ENCODE peak calls at places on chromosomes 5 and 9, in four cellular contexts. V is ascending aorta, W is PC-9, E is esophagus squamous epithelium. R is an unnamed sample.

GRCh38 chr9:19161257-19162025 is 34.1 kb upstream of the PLIN2 start:
- DNase-seq in V (peak; percentile 84), W (peak; percentile 41), E (no peak), R (no peak)

GRCh38 chr9:92026206-92027002 is 76.4 kb upstream of the ROR2 start:
- DNase-seq in V (no peak), W (no peak), E (no peak), R (no peak)

GRCh38 chr5:175678074-175678473 is 20.2 kb downstream of the HRH2 start:
- DNase-seq in V (no peak), W (no peak), E (no peak), R (no peak)

GRCh38 chr5:159518361-159518760 is 188.1 kb upstream of the IL12B start:
- DNase-seq in V (peak; percentile 88), W (peak; percentile 87), E (no peak), R (peak; percentile 18)

GRCh38 chr9:96203867-96204412 is 98.0 kb downstream of the HSD17B3 start:
- DNase-seq in V (no peak), W (no peak), E (no peak), R (peak; percentile 13)

GRCh38 chr5:134411546-134412266 is at the start of gene CDKN2AIPNL:
- DNase-seq in V (peak; percentile 94), W (peak; percentile 89), E (peak; percentile 32), R (peak; percentile 91)

GRCh38 chr5:90902681-90903386 is 344.2 kb downstream of the ADGRV1 start:
- DNase-seq in V (no peak), W (no peak), E (no peak), R (no peak)

GRCh38 chr5:118007262-118007661 is 981.1 kb downstream of the DTWD2 start:
- DNase-seq in V (no peak), W (no peak), E (no peak), R (peak; percentile 8)

GRCh38 chr5:66987126-66987525 is 209.5 kb downstream of the CD180 start:
- DNase-seq in V (no peak), W (no peak), E (no peak), R (peak; percentile 25)

GRCh38 chr9:103471241-103471640 is 476.1 kb downstream of the CYLC2 start:
- DNase-seq in V (no peak), W (no peak), E (no peak), R (no peak)

GRCh38 chr9:81605154-81605670 is 84.1 kb downstream of the TLE1 start:
- DNase-seq in V (no peak), W (no peak), E (no peak), R (no peak)

GRCh38 chr5:140362875-140363630 is 3.1 kb downstream of the SLC4A9 start:
- DNase-seq in V (peak; percentile 77), W (peak; percentile 81), E (no peak), R (peak; percentile 86)

GRCh38 chr9:6944896-6945295 is 187.1 kb downstream of the KDM4C start:
- DNase-seq in V (no peak), W (no peak), E (no peak), R (no peak)

GRCh38 chr9:96217756-96218693 is 84.0 kb downstream of the HSD17B3 start:
- DNase-seq in V (peak; percentile 72), W (peak; percentile 78), E (no peak), R (peak; percentile 84)

GRCh38 chr9:135487281-135488012 is 7.9 kb downstream of the PPP1R26 start:
- DNase-seq in V (no peak), W (no peak), E (no peak), R (no peak)

GRCh38 chr5:5221731-5222130 is 81.6 kb downstream of the ADAMTS16 start:
- DNase-seq in V (no peak), W (no peak), E (no peak), R (no peak)

GRCh38 chr5:7686794-7687193 is 164.1 kb downstream of the CFAP90 start:
- DNase-seq in V (no peak), W (no peak), E (no peak), R (no peak)

GRCh38 chr9:2307480-2307879 is 292.3 kb downstream of the SMARCA2 start:
- DNase-seq in V (no peak), W (no peak), E (no peak), R (no peak)

GRCh38 chr5:77066823-77067442 is 20.2 kb downstream of the ZBED3 start:
- DNase-seq in V (no peak), W (no peak), E (no peak), R (no peak)

GRCh38 chr5:148471379-148471778 is 87.6 kb downstream of the FBXO38 start:
- DNase-seq in V (no peak), W (no peak), E (no peak), R (no peak)

GRCh38 chr9:14704281-14704680 is 11.0 kb upstream of the ZDHHC21 start:
- DNase-seq in V (no peak), W (no peak), E (no peak), R (no peak)

GRCh38 chr5:148152785-148153184 is 15.6 kb upstream of the SPINK14 start:
- DNase-seq in V (no peak), W (no peak), E (no peak), R (no peak)

GRCh38 chr9:35686222-35687203 is 3.2 kb downstream of the TPM2 start:
- DNase-seq in V (no peak), W (no peak), E (no peak), R (peak; percentile 81)

GRCh38 chr5:44454002-44454401 is 64.8 kb upstream of the FGF10 start:
- DNase-seq in V (no peak), W (no peak), E (no peak), R (no peak)

GRCh38 chr5:17143335-17143734 is 74.1 kb upstream of the BASP1 start:
- DNase-seq in V (no peak), W (no peak), E (no peak), R (no peak)

GRCh38 chr9:131227112-131228058 is 48.9 kb downstream of the FAM78A start:
- DNase-seq in V (no peak), W (no peak), E (no peak), R (peak; percentile 27)

GRCh38 chr9:130872511-130872910 is 24.1 kb downstream of the QRFP start:
- DNase-seq in V (no peak), W (no peak), E (no peak), R (no peak)

GRCh38 chr5:168683927-168684295 is 104.7 kb upstream of the PANK3 start:
- DNase-seq in V (no peak), W (no peak), E (no peak), R (no peak)

GRCh38 chr5:80654054-80654390 is 430 bp upstream of the MSH3 start:
- DNase-seq in V (no peak), W (no peak), E (no peak), R (no peak)

GRCh38 chr5:112866739-112867138 is 5.7 kb downstream of the SRP19 start:
- DNase-seq in V (no peak), W (no peak), E (no peak), R (no peak)

GRCh38 chr5:133534566-133534965 is 77.8 kb downstream of the FSTL4 start:
- DNase-seq in V (no peak), W (no peak), E (no peak), R (no peak)

GRCh38 chr5:112203229-112203628 is 215.8 kb downstream of the EPB41L4A start:
- DNase-seq in V (no peak), W (no peak), E (no peak), R (no peak)

GRCh38 chr5:95794070-95794516 is 28.4 kb downstream of the GLRX start:
- DNase-seq in V (no peak), W (no peak), E (no peak), R (peak; percentile 80)

GRCh38 chr5:135553688-135554462 is 18.1 kb upstream of the NEUROG1 start:
- DNase-seq in V (no peak), W (peak; percentile 16), E (no peak), R (peak; percentile 32)
- TF ChIP-seq CTCF in V (no peak), W (no peak), E (peak; percentile 51), R (peak; percentile 46)

DNA sequence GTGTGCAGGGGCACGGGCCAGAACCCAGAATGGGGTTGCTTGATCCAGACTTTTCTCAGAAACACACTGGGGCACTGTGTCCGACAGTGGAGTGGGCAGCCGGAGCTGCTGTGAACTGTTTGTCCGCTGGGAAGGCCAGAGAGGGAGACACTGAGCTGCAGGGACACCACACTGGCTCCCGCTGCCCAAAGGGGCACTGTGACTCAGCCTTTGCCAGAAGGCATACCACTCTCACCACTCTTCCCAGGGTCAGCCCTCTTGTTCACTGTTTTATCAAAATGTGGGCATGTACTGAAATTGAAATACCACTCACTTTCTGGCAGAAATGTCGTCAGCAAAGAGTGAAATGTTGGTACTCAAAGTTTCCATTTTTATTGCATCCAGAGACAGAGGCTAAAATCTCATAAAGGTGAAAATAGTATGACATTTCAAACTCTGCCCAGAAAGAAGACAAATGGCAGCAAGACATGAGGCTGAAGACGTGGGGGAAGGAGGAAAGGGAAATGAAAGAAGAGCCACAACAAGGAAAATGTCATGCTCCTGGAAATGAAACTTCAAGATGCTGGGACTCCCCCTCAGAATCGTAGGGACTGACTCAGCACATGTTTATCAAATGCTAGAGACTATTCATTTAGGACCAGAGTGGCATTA is 4.5 kb upstream of the IL7R start:
- DNase-seq in V (no peak), W (peak; percentile 17), E (no peak), R (peak; percentile 17)
- TF ChIP-seq CTCF in V (no peak), W (no peak), E (no peak), R (no peak)

DNA sequence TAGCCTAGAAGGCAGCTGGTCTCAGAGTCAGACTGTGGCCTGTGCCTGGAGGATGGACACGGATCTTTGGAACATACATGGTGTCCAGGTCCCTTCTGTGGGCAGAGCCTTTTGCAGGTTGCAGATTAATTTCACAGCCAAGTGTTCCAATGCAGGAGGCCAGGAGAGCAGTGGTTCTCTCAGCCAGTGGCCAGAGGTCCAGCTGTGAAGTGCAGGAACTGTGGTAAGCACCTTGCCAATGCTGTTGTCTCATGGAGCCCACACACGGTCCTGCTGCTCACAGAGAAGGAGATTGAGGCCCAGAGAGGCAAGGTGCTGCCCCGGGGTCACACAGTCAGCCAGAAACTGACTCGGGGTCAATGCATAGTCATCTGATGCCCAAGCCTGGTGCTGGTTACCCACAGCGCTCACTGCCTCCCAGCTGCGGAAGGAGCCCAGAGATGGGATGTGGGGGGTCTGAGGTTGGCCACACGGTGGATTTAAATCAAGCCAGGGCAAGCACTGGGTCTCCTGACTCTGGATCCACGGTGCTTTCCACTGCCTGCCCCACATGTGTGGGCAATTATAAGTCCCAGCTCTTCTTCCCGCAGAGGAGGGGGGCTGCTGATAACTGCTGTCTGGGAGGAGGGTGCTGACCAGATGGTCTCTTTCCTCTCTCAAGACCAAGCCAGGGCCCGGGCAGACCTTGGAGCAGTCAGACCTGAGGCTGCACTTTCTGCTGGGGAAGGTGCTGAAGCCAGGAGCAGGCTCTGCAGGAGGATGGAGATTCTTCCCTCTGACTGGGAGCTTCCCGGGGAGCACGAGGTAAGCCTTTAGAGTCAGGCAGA is 2.8 kb downstream of the PDGFRB start:
- DNase-seq in V (peak; percentile 63), W (no peak), E (no peak), R (no peak)
- TF ChIP-seq CTCF in V (no peak), W (no peak), E (no peak), R (no peak)

DNA sequence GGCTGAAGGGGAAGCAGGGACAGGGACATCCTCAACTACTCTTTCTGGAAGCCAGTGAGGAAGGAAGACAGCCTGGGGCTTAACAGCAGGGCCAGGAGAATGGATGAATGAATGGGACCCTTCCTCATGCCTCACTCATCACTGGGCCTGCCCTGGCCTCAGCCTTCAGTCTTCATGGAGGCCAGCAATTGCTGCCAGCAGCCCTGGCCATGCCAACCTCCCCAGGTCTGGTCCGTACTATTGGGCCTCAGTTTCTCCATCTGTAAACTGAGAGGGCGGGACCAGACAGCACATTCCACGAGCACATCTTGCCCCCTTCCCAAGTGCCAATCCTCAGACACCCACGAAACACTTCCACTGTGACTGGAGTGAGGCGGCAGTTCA is 1.1 kb upstream of the RALGDS start:
- DNase-seq in V (no peak), W (no peak), E (no peak), R (no peak)
- TF ChIP-seq CTCF in V (no peak), W (no peak), E (no peak), R (no peak)